ENCODE peak calls at places on chromosomes 16 and 17, in seven cellular contexts. F, X, P, N, E, Y and A are unnamed samples.
A peak's percentile ranks its signal among the peaks of the same experiment; 100 is the strongest.

GRCh38 chr17:73522107-73522506 is 122.1 kb downstream of the SDK2 start:
- DNase-seq in F (no peak), X (peak; percentile 11), P (no peak), N (no peak), E (no peak), Y (no peak), A (no peak)

GRCh38 chr17:58263773-58264172 is 17.0 kb downstream of the MPO start:
- DNase-seq in F (no peak), X (no peak), P (no peak), N (no peak), E (no peak), Y (no peak), A (no peak)

GRCh38 chr16:54521327-54521726 is 234.7 kb upstream of the IRX3 start:
- DNase-seq in F (no peak), X (no peak), P (no peak), N (no peak), E (no peak), Y (no peak), A (no peak)

GRCh38 chr16:85384831-85385462 is 228.2 kb upstream of the GSE1 start:
- DNase-seq in F (peak; percentile 80), X (peak; percentile 50), P (no peak), N (peak; percentile 12), E (peak; percentile 7), Y (no peak), A (no peak)

GRCh38 chr16:57392694-57393093 is 11.9 kb upstream of the CCL17 start:
- DNase-seq in F (no peak), X (no peak), P (no peak), N (no peak), E (no peak), Y (no peak), A (no peak)

GRCh38 chr16:85010931-85011845 is at the start of gene ZDHHC7:
- DNase-seq in F (peak; percentile 58), X (peak; percentile 95), P (peak; percentile 74), N (peak; percentile 91), E (peak; percentile 91), Y (peak; percentile 90), A (peak; percentile 92)

GRCh38 chr16:68700120-68700519 is 37.0 kb upstream of the CDH1 start:
- DNase-seq in F (no peak), X (no peak), P (no peak), N (no peak), E (no peak), Y (no peak), A (no peak)

GRCh38 chr16:50692999-50693781 is at the start of gene NOD2:
- DNase-seq in F (no peak), X (no peak), P (no peak), N (no peak), E (no peak), Y (peak; percentile 54), A (no peak)

GRCh38 chr17:50834126-50834785 is 1.1 kb upstream of the WFIKKN2 start:
- DNase-seq in F (no peak), X (no peak), P (no peak), N (no peak), E (no peak), Y (no peak), A (no peak)

GRCh38 chr17:70655179-70655578 is 485.8 kb downstream of the KCNJ2 start:
- DNase-seq in F (peak; percentile 67), X (no peak), P (no peak), N (no peak), E (no peak), Y (no peak), A (peak; percentile 52)

GRCh38 chr17:57342141-57342540 is 85.8 kb downstream of the MSI2 start:
- DNase-seq in F (no peak), X (no peak), P (no peak), N (no peak), E (no peak), Y (no peak), A (peak; percentile 32)

GRCh38 chr16:77834600-77834963 is 46.2 kb downstream of the VAT1L start:
- DNase-seq in F (no peak), X (no peak), P (no peak), N (no peak), E (no peak), Y (no peak), A (no peak)

GRCh38 chr17:13833921-13834320 is 232.2 kb upstream of the HS3ST3A1 start:
- DNase-seq in F (no peak), X (no peak), P (no peak), N (no peak), E (no peak), Y (no peak), A (no peak)

GRCh38 chr16:48960830-48961229 is 320.8 kb downstream of the CBLN1 start:
- DNase-seq in F (no peak), X (no peak), P (no peak), N (no peak), E (no peak), Y (no peak), A (no peak)

GRCh38 chr16:30353438-30354129 is 1.5 kb downstream of the CD2BP2 start:
- DNase-seq in F (no peak), X (peak; percentile 41), P (no peak), N (no peak), E (no peak), Y (no peak), A (no peak)

GRCh38 chr17:60422162-60422665 is at the start of gene CHCT1:
- DNase-seq in F (no peak), X (no peak), P (no peak), N (peak; percentile 23), E (peak; percentile 17), Y (no peak), A (no peak)

GRCh38 chr17:55770220-55770870 is 19.5 kb downstream of the PCTP start:
- DNase-seq in F (peak; percentile 33), X (no peak), P (no peak), N (no peak), E (no peak), Y (no peak), A (peak; percentile 34)

GRCh38 chr17:39555368-39555767 is 52.4 kb downstream of the NEUROD2 start:
- DNase-seq in F (no peak), X (no peak), P (no peak), N (no peak), E (no peak), Y (no peak), A (no peak)

GRCh38 chr17:43528319-43528987 is 17.7 kb downstream of the ETV4 start:
- DNase-seq in F (no peak), X (peak; percentile 67), P (no peak), N (peak; percentile 46), E (peak; percentile 55), Y (no peak), A (peak; percentile 16)

GRCh38 chr17:35297666-35298065 is 54.8 kb downstream of the SLFN5 start:
- DNase-seq in F (no peak), X (no peak), P (no peak), N (no peak), E (no peak), Y (no peak), A (no peak)

GRCh38 chr17:81161972-81162371 is 3.3 kb upstream of the PVALEF start:
- DNase-seq in F (no peak), X (no peak), P (no peak), N (no peak), E (no peak), Y (no peak), A (no peak)

GRCh38 chr16:75364286-75364791 is 69.0 kb downstream of the CFDP1 start:
- DNase-seq in F (no peak), X (no peak), P (no peak), N (no peak), E (no peak), Y (no peak), A (no peak)

GRCh38 chr17:34781571-34782108 is 179.6 kb downstream of the CCT6B start:
- DNase-seq in F (no peak), X (no peak), P (peak; percentile 10), N (no peak), E (no peak), Y (no peak), A (no peak)

GRCh38 chr17:2421315-2422147 is 20.7 kb upstream of the MNT start:
- DNase-seq in F (peak; percentile 13), X (peak; percentile 73), P (no peak), N (no peak), E (no peak), Y (no peak), A (no peak)

GRCh38 chr17:40415390-40415789 is 2.3 kb downstream of the TOP2A start:
- DNase-seq in F (peak; percentile 39), X (no peak), P (no peak), N (no peak), E (no peak), Y (no peak), A (peak; percentile 11)

GRCh38 chr16:69311533-69312388 is 611 bp downstream of the VPS4A start:
- DNase-seq in F (no peak), X (peak; percentile 72), P (no peak), N (no peak), E (no peak), Y (peak; percentile 63), A (no peak)

GRCh38 chr16:83392743-83393142 is 415.0 kb upstream of the HSBP1 start:
- DNase-seq in F (no peak), X (no peak), P (no peak), N (no peak), E (no peak), Y (no peak), A (no peak)

GRCh38 chr17:8384801-8385335 is 1.9 kb upstream of the RPL26 start:
- DNase-seq in F (no peak), X (no peak), P (no peak), N (no peak), E (no peak), Y (no peak), A (no peak)

GRCh38 chr16:30715777-30716445 is 16.9 kb downstream of the SRCAP start:
- DNase-seq in F (no peak), X (no peak), P (no peak), N (no peak), E (no peak), Y (no peak), A (no peak)

GRCh38 chr16:14111713-14112538 is 40.8 kb downstream of the MRTFB start:
- DNase-seq in F (peak; percentile 80), X (peak; percentile 58), P (no peak), N (peak; percentile 63), E (peak; percentile 33), Y (no peak), A (no peak)

GRCh38 chr16:85670840-85671239 is 17.9 kb downstream of the GINS2 start:
- DNase-seq in F (no peak), X (no peak), P (no peak), N (no peak), E (no peak), Y (no peak), A (no peak)

GRCh38 chr16:566475-567361 is at the start of gene NHLRC4:
- DNase-seq in F (no peak), X (peak; percentile 85), P (no peak), N (peak; percentile 85), E (peak; percentile 78), Y (peak; percentile 73), A (no peak)

GRCh38 chr17:77959926-77960521 is 1.5 kb downstream of the TNRC6C start:
- DNase-seq in F (peak; percentile 60), X (no peak), P (peak; percentile 24), N (no peak), E (no peak), Y (peak; percentile 44), A (no peak)